ENCODE peak calls at places on chromosomes 7 and 10, in four cellular contexts. One of them, this sample, is unnamed.

GRCh38 chr10:116120688-116121087 is 152.3 kb downstream of the GFRA1 start:
- DNase-seq in H1: peak
- DNase-seq in GM12878: no peak
- DNase-seq in K562: peak
- DNase-seq in this sample: no peak

GRCh38 chr7:101175664-101176063 is 4.4 kb downstream of the NAT16 start:
- DNase-seq in H1: no peak
- DNase-seq in GM12878: no peak
- DNase-seq in K562: no peak
- DNase-seq in this sample: no peak

GRCh38 chr10:22479419-22479818 is 134.1 kb downstream of the SPAG6 start:
- DNase-seq in K562: peak
- DNase-seq in H1: no peak
- DNase-seq in GM12878: no peak
- DNase-seq in this sample: no peak

GRCh38 chr10:129966831-129967578 is 2.9 kb upstream of the EBF3 start:
- DNase-seq in H1: peak
- DNase-seq in GM12878: no peak
- DNase-seq in K562: no peak
- DNase-seq in this sample: no peak

GRCh38 chr10:122495406-122496340 is 34.3 kb downstream of the HTRA1 start:
- DNase-seq in K562: no peak
- DNase-seq in H1: no peak
- DNase-seq in GM12878: no peak
- DNase-seq in this sample: no peak

GRCh38 chr10:132361581-132362101 is 29.6 kb downstream of the LRRC27 start:
- DNase-seq in H1: no peak
- DNase-seq in K562: no peak
- DNase-seq in GM12878: no peak
- DNase-seq in this sample: no peak

GRCh38 chr10:116880716-116881440 is 31.6 kb downstream of the ENO4 start:
- DNase-seq in H1: no peak
- DNase-seq in K562: no peak
- DNase-seq in GM12878: no peak
- DNase-seq in this sample: peak

GRCh38 chr7:55556492-55556891 is 15.8 kb downstream of the VOPP1 start:
- DNase-seq in H1: no peak
- DNase-seq in K562: no peak
- DNase-seq in GM12878: no peak
- DNase-seq in this sample: no peak

GRCh38 chr10:130138479-130138866 is 2.3 kb downstream of the GLRX3 start:
- DNase-seq in GM12878: no peak
- DNase-seq in K562: peak
- DNase-seq in H1: no peak
- DNase-seq in this sample: no peak

GRCh38 chr7:142880886-142881505 is 4.5 kb downstream of the TRPV6 start:
- DNase-seq in K562: peak
- DNase-seq in GM12878: no peak
- DNase-seq in H1: peak
- DNase-seq in this sample: peak

GRCh38 chr10:34049887-34050286 is 715.4 kb upstream of the NRP1 start:
- DNase-seq in H1: no peak
- DNase-seq in GM12878: no peak
- DNase-seq in K562: no peak
- DNase-seq in this sample: no peak

GRCh38 chr7:2029936-2030335 is 202.8 kb downstream of the MAD1L1 start:
- DNase-seq in GM12878: no peak
- DNase-seq in H1: no peak
- DNase-seq in K562: no peak
- DNase-seq in this sample: peak

GRCh38 chr7:157775560-157776332 is 438.9 kb downstream of the DNAJB6 start:
- DNase-seq in H1: no peak
- DNase-seq in GM12878: no peak
- DNase-seq in K562: no peak
- DNase-seq in this sample: no peak

GRCh38 chr7:21318190-21318915 is 109.5 kb upstream of the SP4 start:
- DNase-seq in K562: no peak
- DNase-seq in H1: no peak
- DNase-seq in GM12878: no peak
- DNase-seq in this sample: no peak

GRCh38 chr7:148058092-148058491 is 532.5 kb upstream of the C7orf33 start:
- DNase-seq in K562: no peak
- DNase-seq in H1: no peak
- DNase-seq in GM12878: no peak
- DNase-seq in this sample: peak

GRCh38 chr10:75191821-75192568 is 18.6 kb upstream of the VDAC2 start:
- DNase-seq in H1: no peak
- DNase-seq in K562: peak
- DNase-seq in GM12878: no peak
- DNase-seq in this sample: no peak
- TF ChIP-seq CTCF in H1: no peak
- TF ChIP-seq CTCF in K562: peak
- TF ChIP-seq CTCF in GM12878: no peak
- TF ChIP-seq CTCF in this sample: no peak

GRCh38 chr7:51344406-51344805 is 27.8 kb upstream of the COBL start:
- DNase-seq in H1: no peak
- DNase-seq in K562: no peak
- DNase-seq in GM12878: no peak
- DNase-seq in this sample: no peak
- TF ChIP-seq NRF1 in H1: no peak
- TF ChIP-seq NRF1 in K562: no peak
- TF ChIP-seq NRF1 in GM12878: no peak
- TF ChIP-seq NRF1 in this sample: no peak

GRCh38 chr10:24622781-24623301 is 100.8 kb downstream of the ARHGAP21 start:
- DNase-seq in K562: no peak
- DNase-seq in H1: no peak
- DNase-seq in GM12878: no peak
- DNase-seq in this sample: no peak
- TF ChIP-seq GABPA in K562: no peak
- TF ChIP-seq GABPA in H1: no peak
- TF ChIP-seq GABPA in GM12878: no peak
- TF ChIP-seq GABPA in this sample: no peak

GRCh38 chr10:68598978-68599753 is 39.0 kb downstream of the TET1 start:
- DNase-seq in K562: peak
- DNase-seq in GM12878: no peak
- DNase-seq in H1: peak
- DNase-seq in this sample: peak
- TF ChIP-seq CTCF in K562: no peak
- TF ChIP-seq CTCF in GM12878: no peak
- TF ChIP-seq CTCF in H1: no peak
- TF ChIP-seq CTCF in this sample: no peak

DNA sequence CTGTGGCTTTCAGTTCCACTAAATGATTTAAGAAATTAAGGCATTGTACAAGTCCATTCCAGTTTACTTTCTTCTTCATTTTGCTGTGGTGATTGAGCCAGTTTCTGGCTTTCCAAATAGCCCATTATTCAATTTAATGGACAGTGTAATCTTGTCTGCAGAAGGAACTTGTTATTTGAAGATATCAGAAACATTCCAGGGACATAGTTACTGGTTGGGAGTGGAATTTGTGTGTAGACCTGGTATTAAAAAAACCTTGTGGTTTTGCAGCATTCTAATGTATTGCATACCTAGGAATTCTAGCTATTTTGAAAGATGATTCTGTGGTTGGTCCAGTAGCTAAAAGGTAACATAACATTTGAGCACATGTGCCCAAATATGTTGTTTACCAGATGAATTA is 72.2 kb downstream of the MCU start:
- DNase-seq in K562: no peak
- DNase-seq in H1: no peak
- DNase-seq in GM12878: no peak
- DNase-seq in this sample: no peak
- TF ChIP-seq NRF1 in K562: no peak
- TF ChIP-seq NRF1 in H1: no peak
- TF ChIP-seq NRF1 in GM12878: no peak
- TF ChIP-seq NRF1 in this sample: no peak

GRCh38 chr7:115008465-115009114 is 86.7 kb downstream of the MDFIC start:
- DNase-seq in GM12878: no peak
- DNase-seq in H1: no peak
- DNase-seq in K562: no peak
- DNase-seq in this sample: no peak

GRCh38 chr7:115010436-115010810 is 88.5 kb downstream of the MDFIC start:
- DNase-seq in GM12878: no peak
- DNase-seq in H1: no peak
- DNase-seq in K562: no peak
- DNase-seq in this sample: no peak

GRCh38 chr7:115007751-115008150 is 85.9 kb downstream of the MDFIC start:
- DNase-seq in GM12878: no peak
- DNase-seq in H1: no peak
- DNase-seq in K562: no peak
- DNase-seq in this sample: no peak

GRCh38 chr7:115009139-115009538 is 87.2 kb downstream of the MDFIC start:
- DNase-seq in K562: no peak
- DNase-seq in H1: no peak
- DNase-seq in GM12878: no peak
- DNase-seq in this sample: no peak

DNA sequence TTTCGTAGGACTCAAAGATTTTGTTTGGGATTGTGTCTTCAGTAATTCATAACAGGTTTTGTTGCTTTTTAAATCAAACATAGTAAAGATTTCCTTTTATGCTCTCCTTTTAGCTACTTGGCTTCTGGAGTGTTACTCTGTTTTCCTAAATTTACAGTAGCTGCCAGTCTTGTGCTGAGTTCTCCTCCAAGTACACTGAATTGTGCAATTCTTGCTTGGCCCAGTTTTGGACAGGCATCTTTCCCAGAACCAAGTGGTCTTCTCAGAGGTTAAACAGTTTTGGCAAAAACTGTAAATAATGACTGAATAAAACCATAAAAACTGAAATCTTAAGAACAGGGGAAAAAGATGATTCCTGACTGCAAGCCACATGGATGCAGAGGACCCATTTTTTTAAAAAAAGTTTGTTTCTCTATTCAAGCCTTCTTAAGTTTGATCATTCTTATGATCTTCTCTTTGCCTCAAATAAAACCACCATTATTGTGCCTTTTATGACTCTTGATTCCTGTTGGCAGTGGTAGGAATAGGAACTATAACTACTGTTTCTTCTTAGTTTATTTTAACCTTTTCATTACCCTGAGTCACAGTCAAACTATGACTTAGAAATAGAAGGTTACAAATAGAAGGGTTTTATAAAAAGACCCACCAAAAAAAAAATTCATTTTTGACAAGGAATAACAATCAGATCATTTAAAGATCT is 88.0 kb downstream of the MDFIC start:
- DNase-seq in GM12878: no peak
- DNase-seq in K562: no peak
- DNase-seq in H1: no peak
- DNase-seq in this sample: no peak
- TF ChIP-seq GABPA in GM12878: no peak
- TF ChIP-seq GABPA in K562: no peak
- TF ChIP-seq GABPA in H1: no peak
- TF ChIP-seq GABPA in this sample: no peak

GRCh38 chr7:139817249-139817648 is 11.8 kb upstream of the TBXAS1 start:
- DNase-seq in K562: peak
- DNase-seq in H1: no peak
- DNase-seq in GM12878: no peak
- DNase-seq in this sample: no peak
- TF ChIP-seq CTCF in K562: no peak
- TF ChIP-seq CTCF in H1: no peak
- TF ChIP-seq CTCF in GM12878: no peak
- TF ChIP-seq CTCF in this sample: no peak

GRCh38 chr7:99504281-99504602 is 220 bp upstream of the ZKSCAN5 start:
- DNase-seq in GM12878: no peak
- DNase-seq in H1: peak
- DNase-seq in K562: no peak
- DNase-seq in this sample: peak
- TF ChIP-seq NRF1 in GM12878: no peak
- TF ChIP-seq NRF1 in H1: no peak
- TF ChIP-seq NRF1 in K562: no peak
- TF ChIP-seq NRF1 in this sample: no peak